ENCODE peak calls at places on chromosomes 5 and 9, in six cellular contexts. C, H, L, U, I and B are unnamed samples.
A peak's percentile ranks its signal among the peaks of the same experiment; 100 is the strongest.

GRCh38 chr9:110922145-110922544 is 116.1 kb downstream of the LPAR1 start:
- DNase-seq in I (no peak), C (no peak), U (no peak), L (no peak), H (no peak), B (no peak)

GRCh38 chr9:89471390-89471789 is 26.5 kb downstream of the SEMA4D start:
- DNase-seq in L (no peak), I (no peak), H (peak; percentile 1), U (no peak), C (no peak), B (no peak)

GRCh38 chr5:32276173-32276853 is 36.4 kb downstream of the MTMR12 start:
- DNase-seq in I (peak; percentile 53), H (no peak), C (no peak), U (peak; percentile 91), L (no peak), B (no peak)

GRCh38 chr9:115442054-115442453 is 324.1 kb upstream of the TNC start:
- DNase-seq in I (no peak), L (no peak), U (no peak), H (no peak), C (no peak), B (no peak)

GRCh38 chr9:34343605-34344004 is 14.2 kb downstream of the NUDT2 start:
- DNase-seq in U (no peak), L (no peak), C (no peak), I (no peak), H (no peak), B (no peak)

GRCh38 chr5:128060644-128061388 is 22.8 kb upstream of the SLC12A2 start:
- DNase-seq in L (no peak), U (no peak), I (no peak), C (no peak), H (no peak), B (no peak)

GRCh38 chr5:159106569-159107282 is 7.0 kb upstream of the EBF1 start:
- DNase-seq in H (no peak), U (peak; percentile 64), I (peak; percentile 80), L (peak; percentile 89), C (peak; percentile 88), B (peak; percentile 61)

GRCh38 chr9:107639426-107639825 is 149.9 kb upstream of the KLF4 start:
- DNase-seq in U (peak; percentile 25), I (no peak), L (no peak), H (no peak), C (no peak), B (no peak)

GRCh38 chr5:116947691-116948528 is 373.3 kb upstream of the SEMA6A start:
- DNase-seq in U (peak; percentile 8), I (peak; percentile 70), L (peak; percentile 35), C (peak; percentile 79), H (peak; percentile 40), B (peak; percentile 28)

GRCh38 chr9:121634329-121634784 is 17.1 kb upstream of the DAB2IP start:
- DNase-seq in I (peak; percentile 71), C (no peak), U (no peak), H (no peak), L (no peak), B (no peak)

GRCh38 chr9:73577867-73578266 is 426.2 kb downstream of the ANXA1 start:
- DNase-seq in H (no peak), C (no peak), I (no peak), L (no peak), U (no peak), B (no peak)

GRCh38 chr5:132199116-132199680 is 28.5 kb downstream of the P4HA2 start:
- DNase-seq in L (no peak), U (no peak), H (no peak), C (no peak), I (no peak), B (no peak)

GRCh38 chr5:54261596-54261995 is 48.8 kb downstream of the ARL15 start:
- DNase-seq in C (no peak), H (no peak), I (no peak), U (no peak), L (no peak), B (no peak)

GRCh38 chr5:140591747-140592372 is 27.2 kb downstream of the SLC35A4 start:
- DNase-seq in H (no peak), C (no peak), L (no peak), U (peak; percentile 17), I (no peak), B (no peak)

GRCh38 chr5:27241564-27242257 is 203.3 kb upstream of the CDH9 start:
- DNase-seq in I (no peak), L (no peak), U (no peak), C (no peak), H (no peak), B (no peak)

GRCh38 chr9:107290619-107291018 is 7.5 kb downstream of the RAD23B start:
- DNase-seq in L (no peak), U (no peak), C (no peak), I (no peak), H (no peak), B (no peak)

GRCh38 chr5:64690417-64691151 is at the start of gene SHISAL2B:
- DNase-seq in I (peak; percentile 24), C (peak; percentile 50), L (peak; percentile 34), U (peak; percentile 10), H (no peak), B (no peak)

GRCh38 chr9:7936201-7936600 is 136.6 kb upstream of the DMAC1 start:
- DNase-seq in I (no peak), C (no peak), U (no peak), H (no peak), L (no peak), B (no peak)

GRCh38 chr5:157463621-157464407 is 3.8 kb downstream of the NIPAL4 start:
- DNase-seq in H (no peak), L (no peak), U (no peak), C (no peak), I (no peak), B (no peak)

GRCh38 chr9:106862946-106863740 is at the start of gene ZNF462:
- DNase-seq in I (no peak), U (peak; percentile 66), H (no peak), C (peak; percentile 43), L (peak; percentile 36), B (no peak)

GRCh38 chr5:54873696-54874095 is 111.7 kb downstream of the ESM1 start:
- DNase-seq in C (no peak), H (no peak), U (peak; percentile 60), L (no peak), I (no peak), B (no peak)

GRCh38 chr9:121182976-121183375 is 18.7 kb downstream of the RAB14 start:
- DNase-seq in I (no peak), L (no peak), C (no peak), H (no peak), U (no peak), B (no peak)

GRCh38 chr5:148091991-148092964 is 28.5 kb downstream of the SPINK5 start:
- DNase-seq in U (peak; percentile 70), C (no peak), H (no peak), I (no peak), L (no peak), B (no peak)

GRCh38 chr5:35851282-35851681 is 5.4 kb upstream of the IL7R start:
- DNase-seq in L (no peak), U (peak; percentile 22), I (no peak), C (no peak), H (no peak), B (no peak)

GRCh38 chr5:35853652-35854051 is 3.0 kb upstream of the IL7R start:
- DNase-seq in C (no peak), I (no peak), L (no peak), H (no peak), U (no peak), B (peak; percentile 67)

GRCh38 chr5:35849850-35850249 is 6.8 kb upstream of the IL7R start:
- DNase-seq in U (no peak), L (no peak), I (no peak), C (no peak), H (no peak), B (no peak)

GRCh38 chr5:35854248-35854647 is 2.4 kb upstream of the IL7R start:
- DNase-seq in I (no peak), C (no peak), L (no peak), U (no peak), H (no peak), B (peak; percentile 58)

GRCh38 chr5:35852084-35852734 is 4.5 kb upstream of the IL7R start:
- DNase-seq in C (no peak), I (peak; percentile 32), H (no peak), U (no peak), L (no peak), B (peak; percentile 30)
- TF ChIP-seq CTCF in C (no peak), I (no peak), H (no peak), U (no peak), L (no peak), B (no peak)

GRCh38 chr5:15501057-15501791 is 1.2 kb downstream of the FBXL7 start:
- DNase-seq in C (peak; percentile 65), U (peak; percentile 84), L (peak; percentile 46), I (no peak), H (no peak), B (no peak)
- TF ChIP-seq CTCF in C (no peak), U (peak; percentile 23), L (peak; percentile 37), I (no peak), H (no peak), B (no peak)

GRCh38 chr9:94079236-94079635 is 5.0 kb upstream of the PTPDC1 start:
- DNase-seq in C (no peak), H (no peak), L (no peak), I (no peak), U (no peak), B (no peak)

GRCh38 chr9:94081864-94082468 is 2.3 kb upstream of the PTPDC1 start:
- DNase-seq in C (no peak), I (no peak), H (no peak), U (no peak), L (no peak), B (no peak)

GRCh38 chr9:94076557-94076956 is 7.7 kb upstream of the PTPDC1 start:
- DNase-seq in U (no peak), I (no peak), C (no peak), H (no peak), L (no peak), B (no peak)

GRCh38 chr9:94081435-94081834 is 2.8 kb upstream of the PTPDC1 start:
- DNase-seq in I (peak; percentile 22), L (no peak), C (no peak), U (no peak), H (no peak), B (no peak)

GRCh38 chr9:94078086-94078485 is 6.2 kb upstream of the PTPDC1 start:
- DNase-seq in U (no peak), H (no peak), L (no peak), I (no peak), C (no peak), B (no peak)
- TF ChIP-seq CTCF in U (no peak), H (no peak), L (no peak), I (no peak), C (no peak), B (no peak)

DNA sequence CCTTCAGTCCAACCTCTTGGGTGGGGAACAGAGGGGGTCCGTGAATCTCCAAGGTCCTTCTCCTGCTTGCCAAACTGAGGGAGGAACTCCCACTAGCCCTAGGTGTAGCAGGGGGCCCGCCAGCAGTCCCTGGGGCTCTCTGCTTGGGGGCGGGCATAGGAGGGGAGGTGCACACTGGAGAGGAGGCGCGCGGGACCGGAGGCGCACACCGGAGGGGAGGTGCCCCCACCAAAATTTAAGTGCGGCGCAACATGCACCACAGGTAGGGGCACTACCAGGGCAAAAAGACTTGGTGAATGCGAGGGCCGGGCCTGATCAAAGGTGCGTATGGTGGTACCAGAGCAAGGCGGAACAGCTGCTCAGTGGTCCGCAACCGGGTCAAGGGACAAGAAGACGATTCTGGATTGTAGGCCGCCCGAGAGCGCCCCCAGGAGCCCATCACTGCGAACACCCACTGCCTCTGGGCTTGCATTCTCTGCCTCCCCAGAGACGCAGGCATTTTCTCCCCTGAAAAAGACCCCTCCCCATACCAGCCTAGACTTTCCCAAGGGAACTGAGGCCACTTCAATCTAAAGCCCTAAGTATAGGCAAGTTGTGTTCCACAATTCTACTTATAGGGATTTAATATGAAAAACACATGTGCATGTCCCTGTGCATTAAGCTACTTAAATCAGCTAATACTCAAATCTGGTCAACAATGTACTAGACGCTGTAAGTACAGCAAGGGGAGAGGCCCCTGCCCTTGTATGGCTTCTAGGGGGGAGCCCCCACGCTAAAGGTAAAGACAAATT is 50.6 kb downstream of the TGFBI start:
- DNase-seq in H (no peak), U (peak; percentile 49), C (peak; percentile 41), L (no peak), I (no peak), B (no peak)
- TF ChIP-seq CTCF in H (no peak), U (peak; percentile 34), C (no peak), L (no peak), I (peak; percentile 33), B (no peak)